ENCODE peak calls at places on chromosomes 6 and 20, in nine cellular contexts. B, E, H, L, O, A, K, F and I are unnamed samples.

GRCh38 chr6:7762758-7763157 is 36.9 kb downstream of the BMP6 start:
- DNase-seq in B (no peak), A (no peak), E (no peak), K (no peak), L (no peak), O (no peak), F (no peak), H (no peak), I (no peak)

GRCh38 chr6:144087789-144088426 is 7.5 kb downstream of the SF3B5 start:
- DNase-seq in H (peak; percentile 68), L (no peak), F (peak; percentile 35), E (no peak), A (no peak), B (no peak), O (no peak), K (no peak), I (peak; percentile 47)

GRCh38 chr6:29974901-29975560 is 32.7 kb downstream of the HLA-A start:
- DNase-seq in K (no peak), B (no peak), F (peak; percentile 51), E (no peak), A (no peak), H (no peak), O (no peak), L (peak; percentile 70), I (no peak)

GRCh38 chr20:52859156-52859887 is 112.8 kb upstream of the TSHZ2 start:
- DNase-seq in E (no peak), F (peak; percentile 40), L (no peak), A (peak; percentile 27), B (no peak), K (no peak), H (no peak), O (no peak), I (no peak)

GRCh38 chr20:51460569-51461265 is 81.8 kb downstream of the NFATC2 start:
- DNase-seq in O (no peak), A (no peak), K (no peak), L (no peak), F (no peak), B (no peak), E (no peak), H (no peak), I (peak; percentile 96)

GRCh38 chr20:25987073-25987927 is 290.6 kb upstream of the ZNF337 start:
- DNase-seq in F (peak; percentile 45), K (no peak), H (peak; percentile 17), A (no peak), B (no peak), E (no peak), L (no peak), O (peak; percentile 2), I (no peak)

GRCh38 chr20:10667077-10667401 is 6.8 kb downstream of the JAG1 start:
- DNase-seq in O (no peak), F (no peak), B (no peak), A (no peak), E (no peak), H (no peak), K (no peak), L (no peak), I (no peak)

GRCh38 chr6:108635505-108636226 is 74.9 kb downstream of the FOXO3 start:
- DNase-seq in O (no peak), K (no peak), L (no peak), H (no peak), B (no peak), A (peak; percentile 34), E (peak; percentile 88), F (no peak), I (peak; percentile 67)

GRCh38 chr6:116271309-116271708 is 8.4 kb downstream of the TSPYL1 start:
- DNase-seq in B (no peak), K (no peak), L (peak; percentile 44), E (no peak), H (no peak), F (peak; percentile 52), A (no peak), O (no peak), I (no peak)

GRCh38 chr6:154197176-154197850 is 158.3 kb downstream of the OPRM1 start:
- DNase-seq in H (no peak), E (no peak), F (no peak), O (no peak), L (no peak), A (no peak), K (no peak), B (no peak), I (no peak)

GRCh38 chr20:5001174-5002076 is at the start of gene SLC23A2:
- DNase-seq in O (no peak), B (no peak), F (peak; percentile 67), K (no peak), A (peak; percentile 61), E (no peak), H (peak; percentile 63), L (peak; percentile 75), I (peak; percentile 15)

GRCh38 chr20:10508060-10508459 is 73.0 kb downstream of the SLX4IP start:
- DNase-seq in A (no peak), F (no peak), H (no peak), K (no peak), B (peak; percentile 93), O (no peak), L (no peak), E (no peak), I (no peak)

GRCh38 chr20:13995086-13995665 is at the start of gene MACROD2:
- DNase-seq in H (no peak), F (peak; percentile 98), A (peak; percentile 98), E (no peak), K (peak; percentile 90), B (peak; percentile 93), L (peak; percentile 100), O (peak; percentile 7), I (peak; percentile 88)

GRCh38 chr6:117397536-117398227 is 28.1 kb downstream of the ROS1 start:
- DNase-seq in H (no peak), K (no peak), A (no peak), B (no peak), F (no peak), O (no peak), E (no peak), L (no peak), I (peak; percentile 0)

GRCh38 chr20:41166201-41167117 is 29.1 kb downstream of the PLCG1 start:
- DNase-seq in O (no peak), E (no peak), L (no peak), F (no peak), B (no peak), A (no peak), K (no peak), H (no peak), I (no peak)
- TF ChIP-seq POLR2AphosphoS5 in O (no peak), E (no peak), L (peak; percentile 11), F (no peak), B (no peak), A (no peak), K (no peak), H (no peak), I (no peak)

GRCh38 chr20:15593061-15593460 is 980.2 kb downstream of the KIF16B start:
- DNase-seq in E (no peak), A (no peak), L (no peak), B (no peak), O (no peak), F (no peak), H (no peak), K (no peak), I (no peak)
- H3K27me3 ChIP-seq in E (no peaks in the 10 kb centered on the region), A (no peaks in the 10 kb centered on the region), L (no peaks in the 10 kb centered on the region), B (no peaks in the 10 kb centered on the region), O (no peaks in the 10 kb centered on the region), F (no peaks in the 10 kb centered on the region), H (no peaks in the 10 kb centered on the region), K (no peaks in the 10 kb centered on the region), I (no peaks in the 10 kb centered on the region)

GRCh38 chr20:12575352-12576095 is 433.2 kb upstream of the SPTLC3 start:
- DNase-seq in F (no peak), A (peak; percentile 57), O (no peak), H (no peak), K (no peak), E (peak; percentile 95), L (no peak), B (no peak), I (no peak)
- TF ChIP-seq POLR2AphosphoS5 in F (no peak), A (peak; percentile 77), O (no peak), H (no peak), K (no peak), E (peak; percentile 54), L (no peak), B (no peak), I (no peak)

GRCh38 chr20:63112491-63113219 is 103.3 kb downstream of the YTHDF1 start:
- DNase-seq in F (no peak), E (no peak), A (no peak), K (no peak), H (no peak), L (no peak), B (no peak), O (no peak), I (no peak)
- H3K27me3 ChIP-seq in F (peaks cover 3% of the 10 kb centered on the region), E (no peaks in the 10 kb centered on the region), A (peaks cover 48% of the 10 kb centered on the region), K (no peaks in the 10 kb centered on the region), H (no peaks in the 10 kb centered on the region), L (peaks cover 11% of the 10 kb centered on the region), B (peaks cover 3% of the 10 kb centered on the region), O (no peaks in the 10 kb centered on the region), I (peaks cover 10% of the 10 kb centered on the region)

GRCh38 chr20:48763183-48764030 is 64.4 kb downstream of the PREX1 start:
- DNase-seq in L (no peak), A (no peak), B (no peak), H (no peak), E (no peak), K (no peak), O (no peak), F (peak; percentile 17), I (no peak)
- TF ChIP-seq POLR2AphosphoS5 in L (no peak), A (no peak), B (no peak), H (no peak), E (peak; percentile 7), K (no peak), O (no peak), F (no peak), I (no peak)